ENCODE peak calls at places on chromosomes 3 and 15, in four cellular contexts. One of them, this sample, is unnamed.

GRCh38 chr15:64152507-64153387 is 1.2 kb downstream of the SNX22 start:
- DNase-seq in adrenal gland: peak; percentile 42
- DNase-seq in heart left ventricle: no peak
- DNase-seq in spleen: no peak
- DNase-seq in this sample: peak; percentile 47

GRCh38 chr3:71201939-71202338 is 381.6 kb downstream of the FOXP1 start:
- DNase-seq in heart left ventricle: no peak
- DNase-seq in adrenal gland: peak; percentile 65
- DNase-seq in spleen: no peak
- DNase-seq in this sample: peak; percentile 63

GRCh38 chr3:111081008-111081545 is 9.5 kb downstream of the NECTIN3 start:
- DNase-seq in adrenal gland: no peak
- DNase-seq in spleen: no peak
- DNase-seq in heart left ventricle: no peak
- DNase-seq in this sample: no peak

GRCh38 chr15:92821491-92822116 is 78.5 kb upstream of the CHD2 start:
- DNase-seq in adrenal gland: no peak
- DNase-seq in heart left ventricle: no peak
- DNase-seq in spleen: no peak
- DNase-seq in this sample: no peak

GRCh38 chr3:11230807-11231206 is 41.4 kb upstream of the ATG7 start:
- DNase-seq in adrenal gland: no peak
- DNase-seq in heart left ventricle: no peak
- DNase-seq in spleen: no peak
- DNase-seq in this sample: no peak

GRCh38 chr15:28109626-28110415 is 10.7 kb upstream of the OCA2 start:
- DNase-seq in spleen: peak; percentile 67
- DNase-seq in adrenal gland: no peak
- DNase-seq in heart left ventricle: no peak
- DNase-seq in this sample: no peak

GRCh38 chr3:61612211-61612995 is 51.0 kb downstream of the PTPRG start:
- DNase-seq in adrenal gland: no peak
- DNase-seq in spleen: no peak
- DNase-seq in heart left ventricle: no peak
- DNase-seq in this sample: no peak

GRCh38 chr3:73341272-73341671 is 279.8 kb downstream of the EBLN2 start:
- DNase-seq in adrenal gland: no peak
- DNase-seq in heart left ventricle: no peak
- DNase-seq in spleen: no peak
- DNase-seq in this sample: no peak

GRCh38 chr3:94787734-94788133 is 724.9 kb downstream of the NSUN3 start:
- DNase-seq in spleen: no peak
- DNase-seq in heart left ventricle: no peak
- DNase-seq in adrenal gland: no peak
- DNase-seq in this sample: no peak

GRCh38 chr3:134083626-134084229 is 54.0 kb upstream of the SLCO2A1 start:
- DNase-seq in spleen: peak; percentile 55
- DNase-seq in adrenal gland: no peak
- DNase-seq in heart left ventricle: no peak
- DNase-seq in this sample: no peak

GRCh38 chr3:179526989-179527391 is 35.7 kb upstream of the ACTL6A start:
- DNase-seq in adrenal gland: peak; percentile 35
- DNase-seq in heart left ventricle: no peak
- DNase-seq in spleen: no peak
- DNase-seq in this sample: peak; percentile 25

GRCh38 chr15:82414536-82415191 is 15.0 kb upstream of the GOLGA6L9 start:
- DNase-seq in heart left ventricle: no peak
- DNase-seq in adrenal gland: no peak
- DNase-seq in spleen: no peak
- DNase-seq in this sample: no peak

GRCh38 chr3:102163039-102163817 is 271.6 kb upstream of the ZPLD1 start:
- DNase-seq in adrenal gland: no peak
- DNase-seq in spleen: no peak
- DNase-seq in heart left ventricle: no peak
- DNase-seq in this sample: peak; percentile 39

GRCh38 chr15:71048913-71049675 is 66.2 kb upstream of the THSD4 start:
- DNase-seq in spleen: no peak
- DNase-seq in heart left ventricle: no peak
- DNase-seq in adrenal gland: no peak
- DNase-seq in this sample: no peak

GRCh38 chr3:30629736-30630135 is 23.3 kb downstream of the TGFBR2 start:
- DNase-seq in heart left ventricle: no peak
- DNase-seq in spleen: no peak
- DNase-seq in adrenal gland: no peak
- DNase-seq in this sample: no peak

GRCh38 chr15:79401301-79401700 is 30.8 kb upstream of the MINAR1 start:
- DNase-seq in heart left ventricle: no peak
- DNase-seq in spleen: no peak
- DNase-seq in adrenal gland: no peak
- DNase-seq in this sample: no peak

GRCh38 chr3:141081141-141081795 is 30.1 kb downstream of the SPSB4 start:
- DNase-seq in heart left ventricle: no peak
- DNase-seq in spleen: peak; percentile 34
- DNase-seq in adrenal gland: no peak
- DNase-seq in this sample: no peak

GRCh38 chr3:141083831-141084624 is 32.9 kb downstream of the SPSB4 start:
- DNase-seq in adrenal gland: no peak
- DNase-seq in spleen: peak; percentile 58
- DNase-seq in heart left ventricle: no peak
- DNase-seq in this sample: no peak

GRCh38 chr3:141080407-141080806 is 29.3 kb downstream of the SPSB4 start:
- DNase-seq in heart left ventricle: no peak
- DNase-seq in adrenal gland: no peak
- DNase-seq in spleen: peak; percentile 38
- DNase-seq in this sample: no peak

GRCh38 chr3:141083226-141083625 is 32.1 kb downstream of the SPSB4 start:
- DNase-seq in adrenal gland: no peak
- DNase-seq in spleen: peak; percentile 54
- DNase-seq in heart left ventricle: no peak
- DNase-seq in this sample: peak; percentile 3

GRCh38 chr3:141082064-141082463 is 30.9 kb downstream of the SPSB4 start:
- DNase-seq in adrenal gland: no peak
- DNase-seq in heart left ventricle: no peak
- DNase-seq in spleen: peak; percentile 25
- DNase-seq in this sample: no peak
- H3K4me1 ChIP-seq in adrenal gland: no peaks in the 10 kb centered on the region
- H3K4me1 ChIP-seq in heart left ventricle: peaks cover 7% of the 10 kb centered on the region
- H3K4me1 ChIP-seq in spleen: no peaks in the 10 kb centered on the region
- H3K4me1 ChIP-seq in this sample: peaks cover 67% of the 10 kb centered on the region

GRCh38 chr15:50840520-50840919 is 68.0 kb upstream of the AP4E1 start:
- DNase-seq in spleen: no peak
- DNase-seq in adrenal gland: no peak
- DNase-seq in heart left ventricle: no peak
- DNase-seq in this sample: no peak
- TF ChIP-seq CTCF in spleen: no peak
- TF ChIP-seq CTCF in adrenal gland: no peak
- TF ChIP-seq CTCF in heart left ventricle: no peak
- TF ChIP-seq CTCF in this sample: no peak

GRCh38 chr3:172094621-172095557 is 55.5 kb downstream of the FNDC3B start:
- DNase-seq in heart left ventricle: peak; percentile 60
- DNase-seq in spleen: no peak
- DNase-seq in adrenal gland: no peak
- DNase-seq in this sample: no peak
- H3K4me1 ChIP-seq in heart left ventricle: peaks cover 46% of the 10 kb centered on the region
- H3K4me1 ChIP-seq in spleen: peaks cover 6% of the 10 kb centered on the region
- H3K4me1 ChIP-seq in adrenal gland: peaks cover 6% of the 10 kb centered on the region
- H3K4me1 ChIP-seq in this sample: peaks cover 49% of the 10 kb centered on the region

GRCh38 chr3:13419356-13420050 is 619 bp downstream of the NUP210 start:
- DNase-seq in spleen: peak; percentile 94
- DNase-seq in adrenal gland: peak; percentile 41
- DNase-seq in heart left ventricle: peak; percentile 74
- DNase-seq in this sample: peak; percentile 60
- TF ChIP-seq CTCF in spleen: no peak
- TF ChIP-seq CTCF in adrenal gland: no peak
- TF ChIP-seq CTCF in heart left ventricle: peak; percentile 12
- TF ChIP-seq CTCF in this sample: no peak

GRCh38 chr3:108125550-108126071 is 34.8 kb upstream of the CD47 start:
- DNase-seq in adrenal gland: no peak
- DNase-seq in spleen: peak; percentile 89
- DNase-seq in heart left ventricle: no peak
- DNase-seq in this sample: no peak

GRCh38 chr3:108123326-108123725 is 32.5 kb upstream of the CD47 start:
- DNase-seq in adrenal gland: no peak
- DNase-seq in spleen: no peak
- DNase-seq in heart left ventricle: no peak
- DNase-seq in this sample: no peak

GRCh38 chr3:108124337-108125150 is 33.7 kb upstream of the CD47 start:
- DNase-seq in heart left ventricle: no peak
- DNase-seq in adrenal gland: no peak
- DNase-seq in spleen: no peak
- DNase-seq in this sample: no peak

GRCh38 chr3:108126348-108126747 is 35.5 kb upstream of the CD47 start:
- DNase-seq in adrenal gland: no peak
- DNase-seq in spleen: no peak
- DNase-seq in heart left ventricle: no peak
- DNase-seq in this sample: no peak

DNA sequence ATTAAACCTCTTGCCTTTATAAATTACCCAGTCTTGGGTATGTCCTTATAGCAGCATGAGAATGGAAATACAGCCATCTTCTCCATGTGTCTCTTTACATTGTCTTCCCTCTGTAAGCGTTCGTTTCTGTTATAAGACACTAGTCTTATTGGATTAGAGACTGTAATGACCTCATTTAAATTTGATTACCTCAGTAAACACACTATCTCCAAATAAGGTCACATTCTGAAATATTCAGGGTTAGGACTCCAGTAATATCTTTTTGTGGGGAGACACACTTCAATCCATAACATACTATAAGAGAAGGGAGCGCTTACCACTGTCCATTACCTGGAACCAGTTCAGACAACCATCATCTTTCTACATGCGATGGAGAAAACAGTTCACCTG is 34.3 kb upstream of the CD47 start:
- DNase-seq in heart left ventricle: no peak
- DNase-seq in spleen: no peak
- DNase-seq in adrenal gland: no peak
- DNase-seq in this sample: no peak
- H3K4me1 ChIP-seq in heart left ventricle: no peaks in the 10 kb centered on the region
- H3K4me1 ChIP-seq in spleen: peaks cover 37% of the 10 kb centered on the region
- H3K4me1 ChIP-seq in adrenal gland: no peaks in the 10 kb centered on the region
- H3K4me1 ChIP-seq in this sample: no peaks in the 10 kb centered on the region

DNA sequence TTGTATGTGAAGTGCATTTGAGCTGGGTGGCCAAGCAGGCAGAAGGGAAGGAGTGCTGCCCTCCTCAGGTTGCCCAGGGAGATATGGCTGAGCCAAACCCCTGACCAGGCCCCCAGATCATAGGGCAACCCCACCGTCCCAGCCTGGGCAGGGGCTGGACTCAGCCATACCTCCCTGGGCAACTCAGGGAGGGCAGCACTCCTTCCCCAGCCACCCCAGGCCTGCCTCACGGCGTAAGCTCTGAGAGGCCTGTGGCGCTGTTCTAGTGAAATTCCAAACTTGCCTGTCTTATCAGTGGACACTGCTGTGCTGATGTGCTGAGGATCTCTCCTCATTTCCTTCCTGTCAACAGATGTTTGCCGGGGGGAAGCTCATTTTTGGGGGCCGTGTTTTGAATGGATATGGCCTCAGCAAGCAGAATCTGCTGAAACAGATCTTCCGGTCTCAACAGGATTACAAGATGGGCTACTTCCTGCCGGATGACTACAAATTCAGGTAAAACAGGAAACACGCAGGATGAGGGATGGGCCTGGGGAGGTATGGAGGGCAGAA is 57.6 kb upstream of the FGD5 start:
- DNase-seq in adrenal gland: no peak
- DNase-seq in spleen: peak; percentile 47
- DNase-seq in heart left ventricle: no peak
- DNase-seq in this sample: no peak
- TF ChIP-seq CTCF in adrenal gland: no peak
- TF ChIP-seq CTCF in spleen: no peak
- TF ChIP-seq CTCF in heart left ventricle: no peak
- TF ChIP-seq CTCF in this sample: no peak